ENCODE peak calls at places on chromosomes 12 and 14, in eight cellular contexts. G is smooth muscle cell of the brain vasculature, E is cardiac fibroblast, C is COLO829, I is CMK, F is putamen, R is HuH-7, P is suprapubic skin. Q is an unnamed sample.

GRCh38 chr14:50497351-50497750 is 35.0 kb downstream of the MAP4K5 start:
- DNase-seq in G (no peak), E (no peak), C (no peak), I (no peak), F (peak; percentile 41), R (no peak), P (no peak), Q (no peak)

GRCh38 chr12:81992461-81992860 is 233.3 kb upstream of the PPFIA2 start:
- DNase-seq in G (no peak), E (peak; percentile 1), C (peak; percentile 8), I (no peak), F (no peak), R (no peak), P (no peak), Q (peak; percentile 13)

GRCh38 chr12:3491938-3492867 is 1.2 kb downstream of the PRMT8 start:
- DNase-seq in G (peak; percentile 15), E (peak; percentile 55), C (peak; percentile 51), I (no peak), F (peak; percentile 61), R (peak; percentile 68), P (no peak), Q (peak; percentile 80)

GRCh38 chr14:71193663-71194062 is 286.4 kb downstream of the PCNX1 start:
- DNase-seq in G (no peak), E (no peak), C (no peak), I (no peak), F (no peak), R (no peak), P (no peak), Q (no peak)

GRCh38 chr12:122097641-122098364 is 19.2 kb downstream of the MLXIP start:
- DNase-seq in G (no peak), E (peak; percentile 40), C (no peak), I (peak; percentile 75), F (no peak), R (no peak), P (no peak), Q (peak; percentile 66)

GRCh38 chr14:56325251-56325839 is 207.1 kb downstream of the PELI2 start:
- DNase-seq in G (no peak), E (no peak), C (no peak), I (no peak), F (no peak), R (no peak), P (no peak), Q (no peak)

GRCh38 chr12:130832561-130833209 is 6.4 kb downstream of the STX2 start:
- DNase-seq in G (no peak), E (peak; percentile 74), C (no peak), I (peak; percentile 29), F (no peak), R (no peak), P (peak; percentile 74), Q (no peak)

GRCh38 chr12:114655934-114656697 is 27.9 kb downstream of the TBX3 start:
- DNase-seq in G (peak; percentile 86), E (peak; percentile 79), C (no peak), I (no peak), F (no peak), R (no peak), P (no peak), Q (no peak)

GRCh38 chr14:105414456-105415371 is 4.9 kb upstream of the MTA1 start:
- DNase-seq in G (peak; percentile 18), E (peak; percentile 63), C (peak; percentile 28), I (no peak), F (peak; percentile 76), R (peak; percentile 81), P (no peak), Q (peak; percentile 94)

GRCh38 chr14:103126873-103127304 is 3.6 kb downstream of the TNFAIP2 start:
- DNase-seq in G (no peak), E (no peak), C (no peak), I (no peak), F (no peak), R (no peak), P (peak; percentile 70), Q (peak; percentile 89)

GRCh38 chr12:56931474-56931978 is 2.7 kb downstream of the SDR9C7 start:
- DNase-seq in G (no peak), E (peak; percentile 82), C (no peak), I (peak; percentile 84), F (peak; percentile 2), R (no peak), P (no peak), Q (peak; percentile 46)

GRCh38 chr12:110726018-110726417 is 16.7 kb downstream of the PPP1CC start:
- DNase-seq in G (no peak), E (no peak), C (no peak), I (no peak), F (no peak), R (no peak), P (no peak), Q (no peak)

GRCh38 chr12:57609781-57610552 is 1.3 kb upstream of the ARHGEF25 start:
- DNase-seq in G (no peak), E (no peak), C (no peak), I (no peak), F (no peak), R (no peak), P (no peak), Q (peak; percentile 72)

GRCh38 chr12:49389092-49389703 is 21.9 kb downstream of the SPATS2 start:
- DNase-seq in G (no peak), E (no peak), C (no peak), I (no peak), F (no peak), R (no peak), P (no peak), Q (no peak)

GRCh38 chr12:25436206-25436912 is 116.7 kb downstream of the LMNTD1 start:
- DNase-seq in G (peak; percentile 66), E (peak; percentile 92), C (peak; percentile 79), I (no peak), F (peak; percentile 66), R (peak; percentile 74), P (no peak), Q (peak; percentile 64)

GRCh38 chr12:106978035-106978800 is 8.7 kb downstream of the MTERF2 start:
- DNase-seq in G (no peak), E (peak; percentile 43), C (no peak), I (no peak), F (peak; percentile 25), R (no peak), P (no peak), Q (peak; percentile 38)

GRCh38 chr12:105705765-105706164 is 375.3 kb downstream of the C12orf75 start:
- DNase-seq in G (peak; percentile 51), E (peak; percentile 82), C (peak; percentile 43), I (no peak), F (peak; percentile 57), R (peak; percentile 20), P (no peak), Q (peak; percentile 27)

GRCh38 chr12:50195832-50196231 is 28.7 kb upstream of the CERS5 start:
- DNase-seq in G (no peak), E (no peak), C (no peak), I (no peak), F (no peak), R (no peak), P (no peak), Q (no peak)

GRCh38 chr14:72610831-72611200 is 283.1 kb downstream of the DPF3 start:
- DNase-seq in G (no peak), E (no peak), C (no peak), I (no peak), F (no peak), R (no peak), P (peak; percentile 16), Q (no peak)

GRCh38 chr14:56244138-56244789 is 126.1 kb downstream of the PELI2 start:
- DNase-seq in G (no peak), E (peak; percentile 90), C (no peak), I (no peak), F (no peak), R (no peak), P (no peak), Q (no peak)

GRCh38 chr12:49957570-49957967 is 4.1 kb upstream of the AQP5 start:
- DNase-seq in G (no peak), E (no peak), C (no peak), I (no peak), F (no peak), R (no peak), P (no peak), Q (no peak)

Q was measured in SK-N-SH.